ENCODE peak calls at places on chromosome 21, in five cellular contexts. K is cardiac fibroblast, P is A549, X is astrocyte of the spinal cord, Q is psoas muscle. Y is an unnamed sample.

GRCh38 chr21:32328595-32328994 is 29.9 kb downstream of the MRAP start:
- DNase-seq in K (peak), P (no peak), X (peak), Q (no peak), Y (peak)

GRCh38 chr21:37870229-37870628 is 46.0 kb downstream of the KCNJ6 start:
- DNase-seq in K (no peak), P (no peak), X (no peak), Q (no peak), Y (no peak)

GRCh38 chr21:39197448-39197847 is 14.2 kb upstream of the PSMG1 start:
- DNase-seq in K (no peak), P (no peak), X (no peak), Q (no peak), Y (no peak)

GRCh38 chr21:22584308-22584707 is 1586.1 kb downstream of the NCAM2 start:
- DNase-seq in K (no peak), P (no peak), X (no peak), Q (no peak), Y (no peak)

GRCh38 chr21:40841524-40842196 is 5.3 kb downstream of the DSCAM start:
- DNase-seq in K (no peak), P (peak), X (peak), Q (no peak), Y (no peak)

GRCh38 chr21:15631342-15631741 is 98.4 kb upstream of the USP25 start:
- DNase-seq in K (peak), P (peak), X (peak), Q (no peak), Y (peak)

GRCh38 chr21:29240136-29240535 is 58.6 kb upstream of the BACH1 start:
- DNase-seq in K (no peak), P (no peak), X (no peak), Q (no peak), Y (no peak)

GRCh38 chr21:18373631-18374030 is 30.0 kb downstream of the TMPRSS15 start:
- DNase-seq in K (no peak), P (no peak), X (no peak), Q (no peak), Y (no peak)

GRCh38 chr21:31872452-31873274 is at the start of gene HUNK:
- DNase-seq in K (peak), P (peak), X (peak), Q (peak), Y (peak)

GRCh38 chr21:26199471-26199870 is 28.9 kb upstream of the APP start:
- DNase-seq in K (peak), P (no peak), X (peak), Q (no peak), Y (peak)

GRCh38 chr21:17610862-17611261 is 1.8 kb downstream of the BTG3 start:
- DNase-seq in K (peak), P (peak), X (no peak), Q (no peak), Y (no peak)

GRCh38 chr21:25929859-25930520 is 195.2 kb downstream of the GABPA start:
- DNase-seq in K (peak), P (no peak), X (peak), Q (peak), Y (peak)

GRCh38 chr21:25107708-25108107 is 499.6 kb downstream of the MRPL39 start:
- DNase-seq in K (peak), P (no peak), X (peak), Q (no peak), Y (peak)

GRCh38 chr21:39003982-39004775 is 179.1 kb downstream of the PSMG1 start:
- DNase-seq in K (peak), P (no peak), X (no peak), Q (no peak), Y (peak)

GRCh38 chr21:14864211-14865021 is 200.4 kb downstream of the NRIP1 start:
- DNase-seq in K (peak), P (peak), X (peak), Q (peak), Y (peak)

GRCh38 chr21:15051652-15052554 is 12.9 kb downstream of the NRIP1 start:
- DNase-seq in K (peak), P (peak), X (no peak), Q (no peak), Y (no peak)

GRCh38 chr21:16551101-16551695 is 821.4 kb downstream of the USP25 start:
- DNase-seq in K (no peak), P (no peak), X (no peak), Q (no peak), Y (no peak)

GRCh38 chr21:24693779-24694178 is 913.5 kb downstream of the MRPL39 start:
- DNase-seq in K (no peak), P (no peak), X (peak), Q (no peak), Y (no peak)

GRCh38 chr21:40041446-40041845 is 174.2 kb downstream of the PCP4 start:
- DNase-seq in K (no peak), P (no peak), X (no peak), Q (no peak), Y (no peak)

GRCh38 chr21:26148071-26148470 is 22.5 kb downstream of the APP start:
- DNase-seq in K (peak), P (peak), X (no peak), Q (no peak), Y (peak)

GRCh38 chr21:39387461-39388037 is 38.7 kb upstream of the HMGN1 start:
- DNase-seq in K (peak), P (peak), X (peak), Q (peak), Y (peak)

GRCh38 chr21:39666681-39667315 is 54.1 kb downstream of the B3GALT5 start:
- DNase-seq in K (no peak), P (no peak), X (no peak), Q (no peak), Y (no peak)

GRCh38 chr21:29677326-29677725 is 262.5 kb downstream of the GRIK1 start:
- DNase-seq in K (no peak), P (no peak), X (no peak), Q (no peak), Y (no peak)

GRCh38 chr21:16775056-16775455 is 737.8 kb upstream of the CXADR start:
- DNase-seq in K (no peak), P (no peak), X (no peak), Q (no peak), Y (no peak)

GRCh38 chr21:14215971-14216621 is at the start of gene RBM11:
- DNase-seq in K (peak), P (peak), X (peak), Q (peak), Y (peak)

GRCh38 chr21:40923914-40924313 is 77.0 kb upstream of the DSCAM start:
- DNase-seq in K (no peak), P (no peak), X (no peak), Q (no peak), Y (no peak)

GRCh38 chr21:36709868-36710728 is 11.2 kb downstream of the SIM2 start:
- DNase-seq in K (no peak), P (no peak), X (no peak), Q (no peak), Y (no peak)

GRCh38 chr21:36708512-36709029 is 9.7 kb downstream of the SIM2 start:
- DNase-seq in K (no peak), P (no peak), X (no peak), Q (no peak), Y (no peak)

GRCh38 chr21:36707763-36708511 is 9.0 kb downstream of the SIM2 start:
- DNase-seq in K (no peak), P (no peak), X (no peak), Q (no peak), Y (no peak)

GRCh38 chr21:36710729-36711048 is 11.8 kb downstream of the SIM2 start:
- DNase-seq in K (no peak), P (no peak), X (no peak), Q (no peak), Y (no peak)

DNA sequence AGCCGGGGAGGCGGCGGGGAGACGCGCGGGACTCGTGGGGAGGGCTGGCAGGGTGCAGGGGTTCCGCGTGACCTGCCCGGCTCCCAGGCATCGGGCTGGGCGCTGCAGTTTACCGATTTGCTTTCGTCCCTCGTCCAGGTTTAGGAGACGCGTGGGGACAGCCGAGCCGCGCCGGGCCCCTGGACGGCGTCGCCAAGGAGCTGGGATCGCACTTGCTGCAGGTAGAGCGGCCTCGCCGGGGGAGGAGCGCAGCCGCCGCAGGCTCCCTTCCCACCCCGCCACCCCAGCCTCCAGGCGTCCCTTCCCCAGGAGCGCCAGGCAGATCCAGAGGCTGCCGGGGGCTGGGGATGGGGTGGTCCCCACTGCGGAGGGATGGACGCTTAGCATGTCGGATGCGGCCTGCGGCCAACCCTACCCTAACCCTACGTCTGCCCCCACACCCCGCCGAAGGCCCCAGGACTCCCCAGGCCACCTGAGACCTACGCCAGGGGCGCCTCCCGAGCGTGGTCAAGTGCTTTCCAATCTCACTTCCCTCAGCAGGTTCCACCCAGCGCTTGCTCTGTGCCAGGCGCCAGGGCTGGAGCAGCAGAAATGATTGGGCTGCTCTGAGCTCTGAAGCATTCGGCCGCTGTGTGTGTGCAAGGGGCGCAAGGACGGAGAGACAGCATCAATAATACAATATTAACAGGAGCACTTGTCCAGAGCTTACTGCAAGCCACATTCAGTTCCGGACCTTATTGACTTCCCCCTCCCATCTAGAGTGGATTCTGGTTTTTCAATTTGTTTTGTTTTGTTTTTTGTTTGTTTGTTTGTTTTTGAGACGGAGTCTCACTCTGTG is 10.3 kb downstream of the SIM2 start:
- DNase-seq in K (no peak), P (no peak), X (no peak), Q (no peak), Y (no peak)
- H3K4me3 ChIP-seq in K (no peak), P (no peak), X (no peak), Q (peak), Y (no peak)

GRCh38 chr21:42127164-42128125 is 56.3 kb downstream of the UMODL1 start:
- DNase-seq in K (no peak), P (no peak), X (no peak), Q (no peak), Y (no peak)

GRCh38 chr21:42124081-42124480 is 53.0 kb downstream of the UMODL1 start:
- DNase-seq in K (no peak), P (no peak), X (no peak), Q (no peak), Y (no peak)

GRCh38 chr21:42124826-42125570 is 53.9 kb downstream of the UMODL1 start:
- DNase-seq in K (no peak), P (no peak), X (no peak), Q (no peak), Y (no peak)

GRCh38 chr21:42123509-42123908 is 52.4 kb downstream of the UMODL1 start:
- DNase-seq in K (no peak), P (no peak), X (no peak), Q (no peak), Y (no peak)

GRCh38 chr21:42125571-42126544 is 54.7 kb downstream of the UMODL1 start:
- DNase-seq in K (peak), P (peak), X (no peak), Q (no peak), Y (peak)
- TF ChIP-seq CTCF in K (peak), P (no peak), X (peak), Q (no peak), Y (peak)

DNA sequence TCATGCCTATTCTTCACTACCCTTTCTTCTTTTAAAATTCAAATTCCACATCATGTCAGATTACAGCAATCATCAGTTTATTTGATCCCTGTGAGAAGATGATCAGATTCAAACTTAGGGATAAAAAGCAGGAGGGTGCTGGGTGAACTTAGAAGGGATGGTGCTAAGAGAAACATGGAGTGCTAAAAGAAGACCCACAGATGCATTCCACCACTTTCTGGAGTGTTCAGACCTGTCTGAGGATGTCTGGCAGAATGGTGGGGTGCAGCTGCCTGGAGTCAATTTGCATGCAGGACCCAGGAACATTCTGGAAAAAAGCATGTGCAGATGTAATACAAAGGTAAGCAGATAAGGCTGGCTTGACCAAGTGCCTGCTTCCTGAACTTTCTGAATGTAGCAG is 372.9 kb upstream of the RUNX1 start:
- DNase-seq in K (no peak), P (no peak), X (no peak), Q (no peak), Y (no peak)
- H3K4me3 ChIP-seq in K (no peak), P (no peak), X (no peak), Q (no peak), Y (no peak)

DNA sequence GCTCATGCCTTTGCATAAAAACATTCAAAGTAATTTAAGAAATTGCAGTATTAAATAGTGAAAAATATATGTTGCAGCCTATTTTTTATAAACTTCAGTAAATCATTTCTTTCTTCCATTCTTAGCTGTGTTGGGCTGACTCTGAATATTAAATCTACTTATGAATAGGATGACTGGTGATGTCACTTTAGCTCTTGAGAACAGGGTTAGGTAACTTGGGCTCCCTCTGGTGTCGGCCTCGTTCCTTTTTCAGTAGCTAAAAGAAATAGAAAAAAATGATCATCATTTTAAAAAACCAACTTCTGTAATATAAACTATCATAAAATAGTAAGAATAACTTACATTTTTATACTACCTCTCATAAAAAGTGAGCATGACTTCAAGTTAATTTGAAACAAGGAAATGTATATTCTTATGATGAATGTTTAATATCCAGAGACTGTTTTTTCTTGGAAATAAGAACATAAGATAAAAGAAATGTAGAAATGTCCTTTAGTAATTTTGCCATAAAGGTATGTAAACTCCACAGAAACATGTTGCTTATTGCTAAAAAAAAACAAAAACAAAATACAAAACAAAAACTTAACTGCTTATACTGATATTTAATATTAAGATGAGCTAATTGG is 26.8 kb upstream of the NCAM2 start:
- DNase-seq in K (peak), P (peak), X (peak), Q (no peak), Y (peak)
- TF ChIP-seq CTCF in K (peak), P (no peak), X (peak), Q (peak), Y (peak)

GRCh38 chr21:33406493-33406892 is 3.3 kb downstream of the IFNGR2 start:
- DNase-seq in K (no peak), P (no peak), X (no peak), Q (no peak), Y (no peak)
- H3K4me3 ChIP-seq in K (no peak), P (no peak), X (no peak), Q (no peak), Y (no peak)

DNA sequence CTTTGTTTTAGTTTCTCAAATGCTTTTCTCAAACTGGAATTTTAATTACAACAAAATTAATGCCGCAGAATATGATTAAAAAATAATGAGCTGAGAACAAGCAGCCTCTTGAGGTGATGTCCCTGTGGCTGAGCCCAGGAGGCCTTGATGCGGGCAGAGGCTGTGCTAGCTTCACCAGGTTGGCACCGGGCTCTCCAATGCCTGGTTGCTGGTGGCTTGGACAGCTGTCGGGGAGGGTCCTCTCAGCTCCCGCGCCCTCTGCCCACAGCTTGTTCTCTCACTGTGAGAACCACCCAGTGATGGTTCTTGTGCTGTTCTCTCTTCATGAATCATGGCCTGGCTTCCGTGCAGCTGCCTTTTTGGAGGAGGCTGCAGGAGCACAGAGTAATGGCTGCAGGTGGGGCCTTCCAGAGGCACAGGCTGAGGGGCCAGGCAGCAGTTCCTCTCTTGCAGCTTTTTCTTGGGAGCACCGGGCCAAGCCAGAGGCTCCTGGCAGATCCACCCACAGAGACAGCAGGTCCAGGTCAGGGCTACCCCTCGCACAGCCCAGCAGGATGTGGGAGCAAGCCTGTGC is 156.3 kb downstream of the PCBP3 start:
- DNase-seq in K (no peak), P (no peak), X (no peak), Q (no peak), Y (no peak)
- TF ChIP-seq CTCF in K (no peak), P (no peak), X (no peak), Q (no peak), Y (no peak)

DNA sequence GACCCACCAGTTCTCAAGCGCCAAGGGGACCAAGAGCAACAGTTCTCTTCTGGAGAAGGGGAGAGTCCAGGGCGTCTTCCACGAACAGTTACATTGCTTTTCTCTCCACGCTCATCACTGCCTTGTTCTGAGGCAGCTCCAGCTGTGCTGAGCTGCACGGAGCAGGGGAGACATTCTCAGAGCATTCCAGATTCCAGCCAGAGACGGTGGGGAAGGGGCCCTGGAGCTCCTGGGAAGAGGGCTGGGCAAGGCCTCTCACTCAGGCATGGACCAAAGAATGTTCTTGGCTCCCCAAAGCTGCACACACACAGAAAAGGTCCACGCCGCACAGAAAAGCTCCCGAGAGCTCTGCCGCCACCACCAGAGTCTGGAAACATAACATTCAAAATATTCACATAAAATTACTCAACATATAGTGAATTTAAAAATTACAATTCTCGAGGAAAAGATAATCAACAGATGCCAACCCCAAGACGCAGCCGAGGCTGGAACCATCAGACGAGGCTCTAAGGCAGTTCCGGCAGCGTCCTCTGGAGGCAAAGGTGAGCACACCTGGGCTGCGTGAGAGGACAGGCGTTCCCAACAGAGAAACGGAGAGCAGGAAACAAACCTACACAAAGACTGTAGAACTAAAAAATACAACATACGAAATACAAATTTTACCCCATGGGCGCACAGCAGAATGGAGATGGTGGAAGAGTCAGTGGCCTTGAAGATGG is 40.5 kb downstream of the UBE2G2 start:
- DNase-seq in K (no peak), P (no peak), X (no peak), Q (no peak), Y (no peak)
- H3K4me3 ChIP-seq in K (no peak), P (no peak), X (no peak), Q (no peak), Y (no peak)

GRCh38 chr21:42820513-42821465 is 58.5 kb downstream of the WDR4 start:
- DNase-seq in K (no peak), P (no peak), X (no peak), Q (no peak), Y (no peak)
- TF ChIP-seq CTCF in K (no peak), P (no peak), X (no peak), Q (no peak), Y (no peak)

GRCh38 chr21:42655797-42656770 is 2.7 kb downstream of the PDE9A start:
- DNase-seq in K (no peak), P (no peak), X (no peak), Q (no peak), Y (no peak)

GRCh38 chr21:42653492-42654061 is at the start of gene PDE9A:
- DNase-seq in K (no peak), P (no peak), X (no peak), Q (peak), Y (no peak)

GRCh38 chr21:42654179-42654912 is 925 bp downstream of the PDE9A start:
- DNase-seq in K (peak), P (peak), X (no peak), Q (no peak), Y (no peak)

GRCh38 chr21:42656872-42657271 is 3.5 kb downstream of the PDE9A start:
- DNase-seq in K (no peak), P (no peak), X (no peak), Q (no peak), Y (no peak)

GRCh38 chr21:42654913-42655796 is 1.7 kb downstream of the PDE9A start:
- DNase-seq in K (no peak), P (no peak), X (no peak), Q (no peak), Y (no peak)
- H3K4me3 ChIP-seq in K (no peak), P (peak), X (no peak), Q (peak), Y (no peak)

Y was measured in fibroblast of the aortic adventitia.